ENCODE peak calls at places on chromosomes 11 and 22, in six cellular contexts. L is amniotic stem cell; K is skeletal muscle cell; C is adipocyte; Z is H54; X is activated CD8-positive, alpha-beta memory T cell treated with anti-CD3 and anti-CD28 coated beads for 48 hours. E is an unnamed sample.

GRCh38 chr22:49971232-49972162 is 10.9 kb downstream of the PIM3 start:
- DNase-seq in C (peak; percentile 76), K (no peak), Z (peak; percentile 65), L (no peak), X (peak; percentile 71), E (no peak)

GRCh38 chr22:49147171-49147570 is 680.5 kb downstream of the BRD1 start:
- DNase-seq in K (no peak), Z (no peak), L (no peak), C (no peak), X (no peak), E (no peak)

GRCh38 chr11:13183094-13183825 is 94.3 kb upstream of the BMAL1 start:
- DNase-seq in C (peak; percentile 81), Z (no peak), K (no peak), L (peak; percentile 11), X (no peak), E (peak; percentile 36)

GRCh38 chr11:115256326-115257197 is 247.7 kb downstream of the CADM1 start:
- DNase-seq in C (no peak), Z (no peak), X (no peak), K (no peak), L (no peak), E (no peak)

GRCh38 chr11:62105611-62106245 is 18.1 kb upstream of the INCENP start:
- DNase-seq in Z (no peak), K (no peak), L (no peak), C (peak; percentile 73), X (no peak), E (no peak)

GRCh38 chr11:35343033-35343598 is 76.2 kb downstream of the SLC1A2 start:
- DNase-seq in X (no peak), C (no peak), K (no peak), Z (no peak), L (no peak), E (no peak)

GRCh38 chr22:37186997-37187522 is 987 bp downstream of the C1QTNF6 start:
- DNase-seq in X (no peak), L (no peak), K (no peak), Z (no peak), C (no peak), E (no peak)

GRCh38 chr11:133864756-133865155 is 19.4 kb upstream of the SPATA19 start:
- DNase-seq in K (no peak), Z (no peak), L (no peak), X (no peak), C (no peak), E (no peak)

GRCh38 chr22:46088541-46089311 is 61.6 kb upstream of the PPARA start:
- DNase-seq in C (peak; percentile 80), K (peak; percentile 45), Z (no peak), X (no peak), L (peak; percentile 64), E (peak; percentile 53)